ENCODE peak calls at places on chromosomes 11 and 22, in nine cellular contexts. K is A549; S is activated CD8-positive, alpha-beta memory T cell treated with anti-CD3 and anti-CD28 coated beads for 1 hour; W is mucosa of gallbladder; J is Daoy; F is activated CD4-positive, alpha-beta T cell treated with anti-CD3 and anti-CD28 coated beads, Interleukin-2, amount 10 ng/mL, durations not matched to agents 24 days and 14 days; E is endothelial cell; V is GM18507; U is stimulated activated CD4-positive, alpha-beta T cell treated with anti-CD3 and anti-CD28 coated beads, Interleukin-1b, Interleukin-23, amount 100 ng/mL, for 24 hours. X is an unnamed sample.
A peak's percentile ranks its signal among the peaks of the same experiment; 100 is the strongest.

GRCh38 chr11:45852018-45852711 is 4.9 kb downstream of the CRY2 start:
- DNase-seq in K (no peak), S (no peak), W (no peak), J (no peak), F (no peak), E (no peak), V (no peak), U (no peak), X (no peak)

GRCh38 chr11:72703281-72704008 is 29.2 kb upstream of the PDE2A start:
- DNase-seq in K (no peak), S (no peak), W (peak; percentile 56), J (no peak), F (no peak), E (no peak), V (no peak), U (no peak), X (no peak)

GRCh38 chr11:67302571-67303131 is 679 bp upstream of the SSH3 start:
- DNase-seq in K (peak; percentile 62), S (no peak), W (no peak), J (peak; percentile 32), F (no peak), E (peak; percentile 38), V (no peak), U (no peak), X (no peak)

GRCh38 chr11:61730222-61730994 is 22.0 kb upstream of the MYRF start:
- DNase-seq in K (no peak), S (no peak), W (no peak), J (peak; percentile 64), F (no peak), E (no peak), V (no peak), U (no peak), X (no peak)

GRCh38 chr11:111170761-111171379 is 74.7 kb upstream of the POU2AF2 start:
- DNase-seq in K (no peak), S (no peak), W (no peak), J (no peak), F (no peak), E (no peak), V (no peak), U (no peak), X (no peak)

GRCh38 chr11:2320591-2321310 is 18.9 kb downstream of the TSPAN32 start:
- DNase-seq in K (no peak), S (no peak), W (no peak), J (no peak), F (no peak), E (no peak), V (no peak), U (no peak), X (no peak)

GRCh38 chr11:62322524-62322923 is 14.7 kb upstream of the ASRGL1 start:
- DNase-seq in K (no peak), S (no peak), W (peak; percentile 36), J (no peak), F (no peak), E (no peak), V (no peak), U (no peak), X (no peak)

GRCh38 chr22:39622881-39623367 is 52.4 kb downstream of the CACNA1I start:
- DNase-seq in K (peak; percentile 46), S (peak; percentile 27), W (peak; percentile 52), J (peak; percentile 73), F (peak; percentile 89), E (peak; percentile 82), V (peak; percentile 39), U (peak; percentile 54), X (peak; percentile 67)

GRCh38 chr11:75743711-75744563 is 24.6 kb upstream of the DGAT2 start:
- DNase-seq in K (no peak), S (no peak), W (peak; percentile 34), J (no peak), F (no peak), E (no peak), V (no peak), U (no peak), X (no peak)

GRCh38 chr11:125842319-125842948 is 9.3 kb downstream of the PATE4 start:
- DNase-seq in K (no peak), S (no peak), W (no peak), J (no peak), F (no peak), E (peak; percentile 17), V (no peak), U (no peak), X (no peak)

GRCh38 chr22:50276143-50276542 is 6.0 kb upstream of the MAPK11 start:
- DNase-seq in K (peak; percentile 76), S (no peak), W (peak; percentile 74), J (peak; percentile 48), F (peak; percentile 67), E (peak; percentile 52), V (no peak), U (peak; percentile 30), X (no peak)

GRCh38 chr11:80502511-80502910 is 1061.7 kb upstream of the TENM4 start:
- DNase-seq in K (no peak), S (no peak), W (no peak), J (no peak), F (no peak), E (no peak), V (no peak), U (no peak), X (no peak)

GRCh38 chr11:62905286-62905685 is 15.9 kb downstream of the CHRM1 start:
- DNase-seq in K (no peak), S (no peak), W (no peak), J (no peak), F (no peak), E (no peak), V (no peak), U (no peak), X (no peak)

GRCh38 chr11:63699906-63700305 is 18.6 kb downstream of the RTN3 start:
- DNase-seq in K (no peak), S (no peak), W (no peak), J (no peak), F (no peak), E (no peak), V (no peak), U (no peak), X (no peak)

GRCh38 chr22:19886605-19887250 is 32.1 kb upstream of the GNB1L start:
- DNase-seq in K (no peak), S (no peak), W (no peak), J (no peak), F (peak; percentile 71), E (no peak), V (no peak), U (no peak), X (peak; percentile 47)

GRCh38 chr11:134719397-134719796 is 307.4 kb upstream of the B3GAT1 start:
- DNase-seq in K (no peak), S (no peak), W (no peak), J (no peak), F (no peak), E (no peak), V (no peak), U (no peak), X (no peak)

GRCh38 chr11:43952401-43953342 is 10.2 kb downstream of the C11orf96 start:
- DNase-seq in K (no peak), S (no peak), W (no peak), J (no peak), F (no peak), E (no peak), V (no peak), U (no peak), X (no peak)

GRCh38 chr11:77471520-77472234 is 2.2 kb downstream of the PAK1 start:
- DNase-seq in K (peak; percentile 22), S (no peak), W (peak; percentile 90), J (no peak), F (peak; percentile 69), E (peak; percentile 51), V (no peak), U (no peak), X (no peak)

GRCh38 chr11:113553235-113553634 is 78.0 kb upstream of the DRD2 start:
- DNase-seq in K (peak; percentile 6), S (no peak), W (peak; percentile 27), J (peak; percentile 94), F (no peak), E (no peak), V (no peak), U (no peak), X (no peak)